ENCODE peak calls at places on chromosomes 1 and 21, in seven cellular contexts. L, Y, J, N, S, F and G are unnamed samples. For H3K4me1, the result is how much of the 10 kb centered on the place peaks cover.

GRCh38 chr1:55535724-55536262 is 320.6 kb upstream of the USP24 start:
- DNase-seq in L (no peak), Y (no peak), J (no peak), N (no peak), S (no peak), F (no peak), G (no peak)

GRCh38 chr1:192010406-192010805 is 147.9 kb upstream of the RGS18 start:
- DNase-seq in L (no peak), Y (no peak), J (no peak), N (no peak), S (no peak), F (no peak), G (no peak)

GRCh38 chr1:108077991-108078390 is 113.0 kb upstream of the VAV3 start:
- DNase-seq in L (no peak), Y (no peak), J (no peak), N (no peak), S (no peak), F (no peak), G (peak)

GRCh38 chr21:46667191-46667734 is 31.8 kb downstream of the PRMT2 start:
- DNase-seq in L (no peak), Y (no peak), J (peak), N (no peak), S (no peak), F (no peak), G (peak)

GRCh38 chr1:33343539-33343938 is 22.6 kb upstream of the A3GALT2 start:
- DNase-seq in L (no peak), Y (no peak), J (no peak), N (no peak), S (no peak), F (no peak), G (no peak)

GRCh38 chr1:244237445-244237844 is 186.4 kb downstream of the ZBTB18 start:
- DNase-seq in L (no peak), Y (no peak), J (no peak), N (no peak), S (no peak), F (no peak), G (no peak)

GRCh38 chr1:19365711-19366110 is 53.6 kb downstream of the SLC66A1 start:
- DNase-seq in L (no peak), Y (no peak), J (no peak), N (no peak), S (no peak), F (no peak), G (no peak)

GRCh38 chr1:91166106-91166712 is 144.4 kb upstream of the ZNF644 start:
- DNase-seq in L (peak), Y (peak), J (peak), N (no peak), S (peak), F (no peak), G (peak)

GRCh38 chr1:64597151-64597550 is 127.2 kb downstream of the CACHD1 start:
- DNase-seq in L (no peak), Y (no peak), J (no peak), N (no peak), S (no peak), F (no peak), G (no peak)

GRCh38 chr21:28636988-28637691 is 355.5 kb downstream of the LTN1 start:
- DNase-seq in L (no peak), Y (no peak), J (no peak), N (no peak), S (no peak), F (no peak), G (no peak)

GRCh38 chr1:163063131-163064059 is 5.8 kb upstream of the RGS4 start:
- DNase-seq in L (no peak), Y (no peak), J (no peak), N (no peak), S (no peak), F (no peak), G (no peak)

GRCh38 chr1:54051936-54052469 is 1.0 kb downstream of the TMEM59 start:
- DNase-seq in L (no peak), Y (no peak), J (no peak), N (no peak), S (no peak), F (no peak), G (no peak)

GRCh38 chr21:17602874-17603273 is 9.8 kb downstream of the BTG3 start:
- DNase-seq in L (no peak), Y (no peak), J (no peak), N (no peak), S (no peak), F (no peak), G (no peak)

GRCh38 chr1:42747125-42747524 is 7.1 kb upstream of the CLDN19 start:
- DNase-seq in L (peak), Y (peak), J (peak), N (no peak), S (no peak), F (no peak), G (peak)

GRCh38 chr1:95043141-95043980 is 29.4 kb downstream of the ALG14 start:
- DNase-seq in L (peak), Y (peak), J (peak), N (peak), S (peak), F (peak), G (peak)

GRCh38 chr1:225462429-225462713 is 34.5 kb upstream of the LBR start:
- DNase-seq in L (no peak), Y (peak), J (no peak), N (no peak), S (no peak), F (peak), G (no peak)

GRCh38 chr1:161879261-161879660 is 113.1 kb downstream of the ATF6 start:
- DNase-seq in L (no peak), Y (no peak), J (no peak), N (no peak), S (no peak), F (no peak), G (no peak)

GRCh38 chr1:248923932-248924331 is 17.9 kb downstream of the PGBD2 start:
- DNase-seq in L (no peak), Y (no peak), J (no peak), N (no peak), S (no peak), F (no peak), G (no peak)

GRCh38 chr1:119001181-119002018 is 13.3 kb upstream of the TBX15 start:
- DNase-seq in L (no peak), Y (no peak), J (no peak), N (no peak), S (no peak), F (no peak), G (no peak)

GRCh38 chr1:29634324-29635072 is 398.2 kb downstream of the PTPRU start:
- DNase-seq in L (no peak), Y (no peak), J (no peak), N (no peak), S (no peak), F (no peak), G (no peak)

GRCh38 chr1:110053557-110054428 is 16.7 kb downstream of the ALX3 start:
- DNase-seq in L (peak), Y (peak), J (peak), N (peak), S (peak), F (peak), G (peak)

GRCh38 chr1:169106921-169107672 is 607 bp downstream of the ATP1B1 start:
- DNase-seq in L (peak), Y (peak), J (no peak), N (no peak), S (peak), F (no peak), G (no peak)

GRCh38 chr1:210407207-210407886 is 78.6 kb downstream of the HHAT start:
- DNase-seq in L (peak), Y (peak), J (peak), N (no peak), S (peak), F (peak), G (peak)

GRCh38 chr1:185345913-185346717 is 29.1 kb upstream of the IVNS1ABP start:
- DNase-seq in L (no peak), Y (no peak), J (no peak), N (no peak), S (no peak), F (no peak), G (no peak)

GRCh38 chr1:4068076-4068475 is 168.0 kb upstream of the C1orf174 start:
- DNase-seq in L (no peak), Y (peak), J (no peak), N (no peak), S (no peak), F (no peak), G (no peak)

GRCh38 chr1:110259770-110260169 is 49.7 kb downstream of the KCNC4 start:
- DNase-seq in L (no peak), Y (no peak), J (no peak), N (no peak), S (no peak), F (no peak), G (no peak)

GRCh38 chr1:68319907-68320306 is 87.6 kb upstream of the WLS start:
- DNase-seq in L (no peak), Y (no peak), J (no peak), N (no peak), S (no peak), F (no peak), G (no peak)

GRCh38 chr1:65980241-65980640 is 187.5 kb downstream of the PDE4B start:
- DNase-seq in L (no peak), Y (no peak), J (no peak), N (no peak), S (no peak), F (no peak), G (no peak)

GRCh38 chr1:181062800-181063428 is 25.6 kb upstream of the IER5 start:
- DNase-seq in L (no peak), Y (no peak), J (no peak), N (no peak), S (peak), F (no peak), G (peak)

GRCh38 chr1:46221749-46222148 is 18.6 kb downstream of the LURAP1 start:
- DNase-seq in L (no peak), Y (no peak), J (peak), N (no peak), S (no peak), F (no peak), G (no peak)

GRCh38 chr1:40982721-40983120 is 3.2 kb downstream of the CTPS1 start:
- DNase-seq in L (no peak), Y (no peak), J (no peak), N (no peak), S (no peak), F (no peak), G (no peak)
- H3K4me1 ChIP-seq in L (under half), Y (under half), J (under half), N (under half), S (under half), F (under half), G (under half)

DNA sequence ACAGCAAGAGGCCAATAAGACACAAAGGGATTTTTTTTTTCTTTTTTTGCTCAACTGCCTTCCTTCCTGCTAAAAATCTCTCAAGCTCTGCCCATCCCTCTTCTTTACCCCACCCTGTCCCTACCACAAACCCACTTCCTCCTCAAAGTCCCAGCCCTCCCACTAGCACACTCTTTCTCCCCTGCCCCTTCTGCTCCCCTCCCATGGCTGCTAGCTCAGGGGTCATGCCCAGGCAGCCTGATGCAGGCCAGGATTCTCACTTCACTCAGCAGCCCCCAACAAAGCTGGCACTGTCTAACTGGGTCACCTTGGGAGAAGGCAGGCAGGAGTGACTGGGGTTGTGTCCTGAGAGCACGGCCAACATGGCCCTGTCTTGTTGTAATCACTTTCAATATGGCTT is 28.8 kb upstream of the PPP2R5A start:
- DNase-seq in L (no peak), Y (no peak), J (no peak), N (no peak), S (no peak), F (no peak), G (peak)
- H3K4me3 ChIP-seq in L (no peak), Y (no peak), J (no peak), N (no peak), S (no peak), F (no peak), G (no peak)

DNA sequence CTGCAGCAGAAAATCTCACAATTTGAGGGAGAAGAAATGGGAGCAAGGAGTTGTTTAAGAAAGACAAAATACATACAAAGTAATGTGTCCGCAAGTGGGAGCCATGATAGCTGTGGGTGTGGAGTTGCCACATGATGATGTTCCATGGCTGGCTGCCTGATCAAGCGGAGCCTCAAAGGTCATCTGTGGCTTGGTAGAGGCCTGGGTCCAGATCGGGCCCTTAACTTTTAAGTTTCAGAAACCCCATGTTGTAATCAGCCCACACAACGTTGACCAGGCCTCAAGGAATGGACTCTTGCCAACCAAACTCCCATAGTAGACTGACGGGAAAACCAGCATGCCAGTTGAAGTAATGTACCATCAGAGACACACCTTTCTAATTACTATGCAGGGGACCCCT is 64.7 kb upstream of the ANGPTL1 start:
- DNase-seq in L (no peak), Y (no peak), J (no peak), N (no peak), S (no peak), F (no peak), G (no peak)
- H3K4me1 ChIP-seq in L (under half), Y (under half), J (under half), N (under half), S (under half), F (under half), G (under half)

DNA sequence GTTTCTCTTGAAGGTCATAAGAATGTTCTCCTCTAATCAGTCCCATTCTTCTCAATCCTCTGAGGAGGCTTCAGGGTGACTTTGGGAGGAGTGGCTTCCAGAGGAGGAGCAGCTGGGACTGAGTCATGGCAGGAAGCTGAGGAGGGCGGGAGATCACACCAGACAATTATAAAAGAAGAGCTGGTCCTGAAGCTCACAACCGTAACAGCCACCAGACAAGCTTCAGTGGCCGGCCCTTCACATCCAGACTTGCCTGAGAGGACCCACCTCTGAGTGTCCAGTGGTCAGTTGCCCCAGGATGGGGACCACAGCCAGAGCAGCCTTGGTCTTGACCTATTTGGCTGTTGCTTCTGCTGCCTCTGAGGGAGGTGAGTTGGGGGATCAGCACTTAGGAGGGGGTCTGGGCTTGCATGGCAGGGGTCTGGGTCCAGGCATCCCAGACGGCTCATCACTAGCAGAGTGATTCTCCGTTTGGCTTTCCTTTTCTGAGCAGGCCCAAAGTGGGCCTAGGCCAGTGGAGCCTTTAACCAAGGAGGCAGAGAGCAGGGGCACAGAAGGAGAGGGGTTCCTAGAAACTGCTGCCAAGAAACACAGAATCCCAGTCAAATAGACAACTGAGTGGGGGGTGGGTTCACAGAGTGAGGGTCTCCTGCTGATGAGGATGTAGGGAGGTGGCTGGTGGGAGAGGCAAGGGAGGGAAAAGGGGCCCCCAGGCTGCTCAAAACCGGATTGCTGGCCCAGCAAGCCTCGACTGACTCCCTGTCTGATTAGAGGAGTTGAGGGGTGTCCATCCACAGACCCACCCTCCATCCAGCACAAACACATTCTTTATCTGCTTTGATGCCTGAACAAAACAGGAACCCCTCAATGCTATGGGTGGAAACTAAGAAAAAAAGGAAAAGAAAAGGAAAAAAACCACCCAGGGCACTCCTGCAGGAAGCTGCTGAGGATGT is at the start of gene ECM1:
- DNase-seq in L (peak), Y (no peak), J (no peak), N (no peak), S (no peak), F (peak), G (no peak)
- H3K4me3 ChIP-seq in L (peak), Y (no peak), J (no peak), N (no peak), S (no peak), F (no peak), G (no peak)

DNA sequence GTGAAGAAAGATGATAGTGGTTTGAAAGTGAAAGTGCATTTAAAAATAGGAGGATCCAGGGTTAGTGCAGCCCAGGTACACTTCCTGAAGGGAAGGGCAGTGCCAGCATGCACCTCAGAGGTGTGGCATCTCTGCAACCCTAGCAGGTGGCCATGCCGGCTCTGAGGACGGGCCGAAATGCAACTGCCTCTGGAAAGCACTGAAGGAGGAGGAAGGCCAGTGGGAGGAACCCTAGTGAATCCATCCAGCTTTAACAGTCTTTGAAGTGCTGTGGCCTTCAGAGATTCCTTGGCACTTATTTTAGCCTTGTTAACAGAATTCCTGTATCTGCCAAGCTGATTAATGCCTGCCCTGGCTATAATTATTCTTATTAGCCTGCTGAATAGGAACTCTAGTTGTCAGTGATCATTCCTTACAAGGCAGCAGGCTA is 5.5 kb downstream of the PTGFRN start:
- DNase-seq in L (no peak), Y (peak), J (peak), N (peak), S (no peak), F (no peak), G (peak)
- H3K4me1 ChIP-seq in L (half or more), Y (half or more), J (under half), N (under half), S (under half), F (under half), G (under half)

DNA sequence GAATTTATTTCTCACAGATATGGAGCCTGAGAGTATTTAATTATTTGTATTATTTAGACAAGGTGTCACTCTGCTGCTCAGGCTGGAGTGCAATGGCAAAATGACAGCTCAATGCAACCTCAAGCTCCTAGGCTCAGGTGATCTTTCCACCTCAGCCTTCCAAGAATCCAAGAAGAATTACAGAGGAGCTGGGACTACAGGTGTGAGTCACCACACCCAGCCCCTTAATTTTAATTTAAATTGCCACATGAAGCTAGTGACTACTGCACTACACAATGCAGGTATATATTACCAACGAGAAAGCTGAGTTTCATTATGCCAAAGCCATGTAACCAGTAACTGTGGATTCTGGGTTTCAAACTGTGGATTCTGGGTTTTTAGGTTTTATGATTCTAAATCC is 2.1 kb downstream of the KHDC4 start:
- DNase-seq in L (no peak), Y (no peak), J (no peak), N (no peak), S (no peak), F (no peak), G (no peak)
- H3K4me3 ChIP-seq in L (peak), Y (no peak), J (peak), N (no peak), S (peak), F (no peak), G (peak)

DNA sequence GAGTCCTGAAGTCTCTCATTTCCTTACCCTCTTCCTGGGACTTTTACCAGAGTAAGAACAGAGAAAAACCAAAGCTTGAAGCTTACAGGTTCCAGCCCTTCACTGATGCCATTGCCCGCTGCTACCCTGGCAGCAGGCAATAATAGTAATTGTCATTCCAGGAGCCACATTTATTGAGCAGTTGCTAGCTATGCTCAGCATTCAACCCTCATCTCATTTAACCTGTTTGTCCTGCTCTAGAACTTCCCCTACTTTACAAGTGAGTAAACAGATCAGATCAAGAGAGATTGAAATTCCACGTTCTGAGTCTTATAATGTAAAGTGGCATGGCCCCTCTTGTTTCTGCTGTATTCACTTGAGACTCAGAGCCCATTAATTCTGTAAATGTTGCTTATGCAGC is 80.4 kb downstream of the ATP1A1 start:
- DNase-seq in L (no peak), Y (no peak), J (no peak), N (no peak), S (no peak), F (no peak), G (no peak)
- H3K4me1 ChIP-seq in L (under half), Y (under half), J (half or more), N (under half), S (under half), F (under half), G (under half)

GRCh38 chr1:235369802-235370201 is 2.6 kb downstream of the TBCE start:
- DNase-seq in L (no peak), Y (no peak), J (no peak), N (no peak), S (no peak), F (no peak), G (no peak)

GRCh38 chr1:235367000-235367908 is at the start of gene TBCE:
- DNase-seq in L (peak), Y (peak), J (peak), N (peak), S (peak), F (peak), G (peak)

GRCh38 chr1:235366286-235366685 is 941 bp upstream of the TBCE start:
- DNase-seq in L (peak), Y (no peak), J (no peak), N (no peak), S (no peak), F (no peak), G (no peak)

DNA sequence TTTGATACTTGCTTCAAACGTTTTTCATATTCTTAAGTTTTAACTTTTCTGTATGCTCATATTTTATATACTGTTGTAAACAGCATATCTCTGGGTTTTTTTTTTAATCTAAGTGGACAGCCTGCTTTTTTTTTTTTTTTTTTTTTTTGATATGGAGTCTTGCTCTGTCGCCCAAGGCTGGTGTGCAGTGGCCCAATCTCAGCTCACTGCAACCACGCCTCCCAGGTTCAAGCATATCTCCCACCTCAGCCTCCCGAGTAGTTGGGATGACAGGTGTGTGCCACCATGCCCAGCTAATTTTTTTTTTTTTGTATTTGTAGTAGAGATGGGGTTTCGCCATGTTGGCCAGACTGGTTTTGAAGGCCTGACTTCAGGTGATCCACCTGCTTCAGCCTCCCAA is 1.2 kb downstream of the TBCE start:
- DNase-seq in L (no peak), Y (no peak), J (no peak), N (no peak), S (no peak), F (no peak), G (no peak)
- H3K4me3 ChIP-seq in L (peak), Y (no peak), J (no peak), N (no peak), S (no peak), F (no peak), G (no peak)